ENCODE peak calls at places on chromosomes 12 and 14, in seven cellular contexts. W, D, X, N, R, Y and G are unnamed samples.

GRCh38 chr12:19095869-19096480 is 33.6 kb upstream of the PLEKHA5 start:
- DNase-seq in Y (no peak), X (no peak), D (no peak), R (peak), N (no peak), W (peak), G (no peak)

GRCh38 chr12:56286044-56286830 is 13.9 kb downstream of the CS start:
- DNase-seq in W (peak), N (no peak), X (no peak), Y (no peak), D (no peak), R (no peak), G (no peak)

GRCh38 chr12:3168223-3168770 is 91.1 kb downstream of the TSPAN9 start:
- DNase-seq in N (no peak), D (no peak), X (no peak), R (no peak), W (no peak), Y (no peak), G (no peak)

GRCh38 chr14:35687335-35687939 is 121.7 kb downstream of the RALGAPA1 start:
- DNase-seq in Y (no peak), N (peak), D (peak), R (peak), W (peak), X (peak), G (no peak)

GRCh38 chr12:3896851-3897351 is 23.7 kb upstream of the PARP11 start:
- DNase-seq in Y (no peak), X (no peak), N (no peak), D (no peak), R (no peak), W (no peak), G (no peak)

GRCh38 chr12:88684610-88685009 is 104.3 kb upstream of the KITLG start:
- DNase-seq in D (peak), Y (no peak), R (no peak), X (no peak), N (no peak), W (no peak), G (no peak)

GRCh38 chr14:35576260-35576659 is 42.3 kb downstream of the INSM2 start:
- DNase-seq in D (no peak), X (no peak), R (no peak), N (no peak), W (peak), Y (no peak), G (no peak)

GRCh38 chr12:101942206-101942605 is 64.8 kb downstream of the DRAM1 start:
- DNase-seq in R (no peak), W (no peak), X (no peak), D (no peak), N (no peak), Y (no peak), G (no peak)

GRCh38 chr14:89266754-89267153 is 150.3 kb downstream of the FOXN3 start:
- DNase-seq in X (no peak), W (no peak), Y (no peak), D (no peak), N (no peak), R (no peak), G (no peak)

GRCh38 chr14:106790189-106791036 is 1264.0 kb downstream of the TMEM121 start:
- DNase-seq in Y (peak), R (peak), D (peak), W (no peak), N (no peak), X (no peak), G (no peak)

GRCh38 chr12:56362130-56363059 is at the start of gene APOF:
- DNase-seq in X (no peak), Y (no peak), N (no peak), D (no peak), R (no peak), W (no peak), G (no peak)

GRCh38 chr12:101793401-101793800 is 37.4 kb downstream of the GNPTAB start:
- DNase-seq in N (no peak), R (peak), D (no peak), W (peak), X (peak), Y (no peak), G (no peak)

GRCh38 chr14:91387135-91387849 is 30.3 kb downstream of the CCDC88C start:
- DNase-seq in Y (no peak), X (peak), W (peak), D (no peak), R (no peak), N (no peak), G (no peak)

GRCh38 chr12:106317406-106318082 is 15.0 kb downstream of the TCP11L2 start:
- DNase-seq in D (no peak), X (no peak), N (no peak), R (peak), Y (no peak), W (no peak), G (no peak)

GRCh38 chr14:65241125-65241752 is 138.9 kb upstream of the MAX start:
- DNase-seq in Y (no peak), D (no peak), N (no peak), R (no peak), X (no peak), W (no peak), G (no peak)

GRCh38 chr12:63301311-63301710 is 150.3 kb upstream of the AVPR1A start:
- DNase-seq in Y (no peak), D (no peak), R (peak), W (no peak), N (no peak), X (no peak), G (no peak)

GRCh38 chr12:47736216-47736615 is 10.9 kb upstream of the ENDOU start:
- DNase-seq in Y (no peak), W (no peak), N (no peak), X (no peak), D (no peak), R (no peak), G (no peak)

GRCh38 chr12:117100851-117101673 is 1.8 kb upstream of the TESC start:
- DNase-seq in R (no peak), D (no peak), Y (no peak), N (no peak), X (no peak), W (no peak), G (no peak)

GRCh38 chr12:84689638-84690037 is 223.0 kb downstream of the SLC6A15 start:
- DNase-seq in X (no peak), R (no peak), Y (no peak), N (no peak), W (no peak), D (no peak), G (no peak)

GRCh38 chr12:104188534-104188933 is 27.0 kb upstream of the TXNRD1 start:
- DNase-seq in R (no peak), Y (no peak), N (no peak), X (no peak), D (no peak), W (no peak), G (no peak)

GRCh38 chr12:6443361-6443983 is 1.3 kb upstream of the CD27 start:
- DNase-seq in D (no peak), X (no peak), N (no peak), Y (no peak), W (no peak), R (no peak), G (no peak)

GRCh38 chr12:2138871-2139308 is 86.1 kb downstream of the CACNA1C start:
- DNase-seq in X (no peak), N (no peak), R (no peak), D (peak), Y (no peak), W (no peak), G (no peak)

GRCh38 chr14:104894331-104895206 is 29.5 kb downstream of the CEP170B start:
- DNase-seq in X (no peak), W (no peak), Y (no peak), N (no peak), D (no peak), R (no peak), G (peak)

GRCh38 chr12:79664518-79664917 is 26.2 kb downstream of the PAWR start:
- DNase-seq in D (no peak), R (no peak), Y (no peak), W (no peak), X (no peak), N (no peak), G (no peak)

GRCh38 chr14:59394268-59394667 is 70.9 kb downstream of the GPR135 start:
- DNase-seq in R (no peak), Y (no peak), W (peak), D (no peak), N (no peak), X (no peak), G (no peak)

GRCh38 chr14:88340357-88340756 is 17.3 kb upstream of the KCNK10 start:
- DNase-seq in Y (no peak), R (no peak), X (no peak), D (no peak), W (no peak), N (no peak), G (no peak)

GRCh38 chr14:72607386-72608125 is 286.3 kb downstream of the DPF3 start:
- DNase-seq in Y (no peak), X (no peak), N (no peak), D (no peak), R (no peak), W (no peak), G (no peak)

GRCh38 chr14:96634896-96635295 is 132.7 kb downstream of the PAPOLA start:
- DNase-seq in Y (no peak), R (no peak), D (no peak), X (no peak), W (no peak), N (no peak), G (no peak)

GRCh38 chr14:101731187-101732080 is 30.1 kb upstream of the PPP2R5C start:
- DNase-seq in D (peak), N (peak), R (peak), Y (peak), W (peak), X (peak), G (no peak)

GRCh38 chr14:62939970-62940369 is 105.3 kb downstream of the KCNH5 start:
- DNase-seq in X (no peak), N (no peak), Y (no peak), W (no peak), D (no peak), R (no peak), G (no peak)

GRCh38 chr12:77402726-77403125 is 337.4 kb upstream of the E2F7 start:
- DNase-seq in N (no peak), W (peak), D (no peak), X (peak), Y (no peak), R (no peak), G (no peak)

GRCh38 chr14:73245401-73246325 is 8.4 kb downstream of the PAPLN start:
- DNase-seq in R (no peak), D (peak), W (peak), N (no peak), X (no peak), Y (no peak), G (no peak)

GRCh38 chr14:51806624-51807023 is 53.8 kb upstream of the GNG2 start:
- DNase-seq in X (no peak), R (no peak), N (no peak), D (no peak), W (no peak), Y (no peak), G (no peak)

GRCh38 chr14:21652209-21652808 is 1.3 kb upstream of the OR4E2 start:
- DNase-seq in W (no peak), R (no peak), D (peak), Y (no peak), N (no peak), X (no peak), G (no peak)
- TF ChIP-seq CTCF in W (no peak), R (no peak), D (no peak), Y (no peak), N (no peak), X (no peak), G (no peak)

GRCh38 chr14:54572316-54572715 is 5.4 kb downstream of the SAMD4A start:
- DNase-seq in W (peak), N (no peak), D (no peak), X (no peak), Y (no peak), R (peak), G (no peak)
- TF ChIP-seq CTCF in W (peak), N (peak), D (peak), X (peak), Y (no peak), R (peak), G (peak)

DNA sequence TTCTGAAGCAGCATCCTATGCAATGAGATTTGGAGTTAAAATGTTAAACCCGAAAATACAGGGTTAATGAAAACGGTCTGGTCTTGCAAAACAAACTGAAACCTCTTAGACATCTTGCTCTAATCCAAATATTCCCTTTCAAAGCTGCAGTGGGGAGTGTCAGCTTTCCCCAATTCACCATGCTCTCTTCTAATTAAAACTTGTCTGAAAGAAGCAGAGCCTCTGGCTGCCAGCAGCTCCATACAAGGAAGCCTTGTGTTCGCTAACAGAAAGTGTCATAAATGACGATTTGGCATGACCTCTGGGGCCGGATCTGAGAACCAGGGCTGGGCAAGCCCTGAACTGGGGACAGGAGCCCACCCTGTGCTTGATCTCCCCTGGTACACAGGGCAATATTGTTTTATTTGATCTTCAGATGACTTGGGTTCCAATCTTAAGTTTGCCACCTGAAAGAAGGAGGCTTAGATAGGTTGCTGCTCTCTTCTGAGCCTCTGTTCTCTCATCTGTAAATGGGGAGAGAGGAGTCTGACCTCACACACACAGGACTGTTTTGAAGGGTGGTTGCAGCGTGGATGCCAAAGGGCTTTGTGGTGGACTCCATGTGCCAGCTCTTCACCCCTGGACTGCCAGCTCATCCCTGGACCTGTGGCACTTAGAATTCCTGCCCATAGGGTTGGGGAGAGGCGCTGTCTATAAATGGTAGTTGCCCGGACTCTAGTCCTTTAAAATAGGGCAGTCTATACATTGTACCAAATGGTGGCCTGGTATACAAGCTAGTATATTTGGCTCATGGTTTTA is 7.8 kb downstream of the KMT5A start:
- DNase-seq in Y (no peak), N (no peak), D (no peak), W (no peak), X (no peak), R (no peak), G (no peak)
- TF ChIP-seq CTCF in Y (no peak), N (no peak), D (no peak), W (no peak), X (no peak), R (no peak), G (no peak)

DNA sequence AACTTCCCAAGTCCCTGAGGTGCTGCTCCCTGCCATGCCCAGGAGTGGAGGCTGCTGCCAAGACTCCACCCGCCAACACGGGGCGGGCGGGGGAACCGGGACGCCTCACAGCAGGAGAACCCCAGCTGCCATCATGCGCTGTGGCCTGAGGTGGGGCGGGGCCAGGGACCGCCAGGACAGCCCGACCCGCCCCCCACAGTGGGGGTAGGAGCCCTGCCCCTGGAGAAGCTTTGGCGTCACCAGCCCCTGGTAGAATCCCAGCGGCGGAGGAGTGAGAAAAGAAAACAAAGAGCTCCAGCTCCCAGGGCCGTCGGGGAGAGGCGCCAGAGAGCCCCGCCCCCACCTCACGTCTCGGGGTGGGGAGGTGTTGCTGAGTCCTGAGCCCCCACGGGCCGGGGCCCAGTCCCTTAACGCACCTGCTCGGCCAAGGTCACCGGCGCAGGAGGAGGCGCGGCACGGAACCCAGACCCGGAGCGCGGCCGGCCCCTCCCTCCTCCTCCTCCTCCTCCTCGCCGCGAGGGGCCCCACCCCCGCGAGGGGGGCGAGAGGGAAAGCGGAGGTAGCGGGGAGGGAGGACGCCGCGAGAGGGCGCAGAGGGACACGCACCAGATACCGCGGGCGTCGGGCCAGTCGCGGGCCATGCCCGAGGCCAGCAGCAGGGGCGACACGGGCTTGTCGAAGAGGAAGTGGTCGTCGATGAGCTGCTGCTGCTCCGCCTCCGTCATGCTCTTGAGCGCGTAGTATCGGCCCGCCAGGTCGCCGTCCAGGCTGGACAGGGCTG is 1.8 kb downstream of the CKB start:
- DNase-seq in Y (no peak), N (no peak), X (no peak), R (peak), D (peak), W (peak), G (peak)
- TF ChIP-seq CTCF in Y (no peak), N (peak), X (peak), R (peak), D (peak), W (peak), G (peak)

GRCh38 chr12:66717049-66717448 is 38.2 kb upstream of the GRIP1 start:
- DNase-seq in W (no peak), N (no peak), X (no peak), D (no peak), Y (no peak), R (peak), G (no peak)
- TF ChIP-seq CTCF in W (no peak), N (no peak), X (no peak), D (no peak), Y (no peak), R (peak), G (no peak)

DNA sequence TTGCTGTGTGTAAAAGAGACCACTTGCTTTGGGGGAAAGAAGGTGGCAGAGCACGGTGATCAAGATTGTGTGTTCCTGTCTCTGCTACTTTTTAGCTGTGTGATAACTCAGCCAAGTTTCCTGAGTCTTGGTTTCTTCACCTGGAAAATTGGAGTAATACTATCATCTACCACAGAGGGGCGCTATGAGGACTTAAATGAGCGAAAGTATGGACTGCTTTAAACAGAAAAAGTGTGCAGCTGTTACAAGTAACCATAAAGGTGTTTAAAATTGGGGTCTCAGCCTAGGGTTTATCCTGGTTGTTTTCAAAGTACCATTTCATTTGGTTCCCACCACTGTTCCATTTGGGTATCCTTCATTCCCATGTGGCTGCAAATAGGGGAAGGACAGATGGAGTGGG is 65.9 kb upstream of the WSCD2 start:
- DNase-seq in D (no peak), Y (no peak), R (peak), X (no peak), N (no peak), W (peak), G (no peak)
- TF ChIP-seq CTCF in D (no peak), Y (no peak), R (peak), X (no peak), N (peak), W (peak), G (peak)

GRCh38 chr12:115209230-115209629 is 525.3 kb upstream of the TBX3 start:
- DNase-seq in D (peak), X (no peak), R (no peak), Y (no peak), N (no peak), W (no peak), G (no peak)

GRCh38 chr12:115210533-115211252 is 526.7 kb upstream of the TBX3 start:
- DNase-seq in X (no peak), R (no peak), N (no peak), D (no peak), Y (no peak), W (no peak), G (no peak)

GRCh38 chr12:115205755-115206308 is 521.9 kb upstream of the TBX3 start:
- DNase-seq in N (no peak), W (no peak), R (no peak), X (no peak), Y (no peak), D (no peak), G (no peak)

GRCh38 chr12:115207216-115207915 is 523.4 kb upstream of the TBX3 start:
- DNase-seq in D (no peak), X (no peak), Y (no peak), W (no peak), R (no peak), N (no peak), G (no peak)

GRCh38 chr12:115208098-115208497 is 524.1 kb upstream of the TBX3 start:
- DNase-seq in D (no peak), N (no peak), W (no peak), Y (no peak), R (no peak), X (no peak), G (no peak)
- TF ChIP-seq CTCF in D (no peak), N (no peak), W (no peak), Y (no peak), R (no peak), X (no peak), G (no peak)